ENCODE peak calls at places on chromosomes 2 and 18, in seven cellular contexts. D is adipocyte, Q is AG04449, P is brain microvascular endothelial cell, C is WERI-Rb-1, M is neural progenitor cell, Y is NT2/D1. K is an unnamed sample.
A peak's percentile ranks its signal among the peaks of the same experiment; 100 is the strongest.

GRCh38 chr2:63378589-63378988 is 209.7 kb downstream of the WDPCP start:
- DNase-seq in Q (no peak), M (no peak), D (no peak), Y (no peak), C (no peak), P (no peak), K (no peak)

GRCh38 chr2:43117521-43118143 is 108.8 kb downstream of the ZFP36L2 start:
- DNase-seq in P (no peak), M (no peak), Q (peak; percentile 10), D (no peak), Y (no peak), C (no peak), K (no peak)

GRCh38 chr2:205383601-205384000 is 298.7 kb upstream of the NRP2 start:
- DNase-seq in Q (no peak), M (no peak), C (no peak), Y (no peak), D (no peak), P (no peak), K (no peak)

GRCh38 chr2:217162533-217162932 is 302.7 kb upstream of the TNP1 start:
- DNase-seq in P (peak; percentile 93), C (no peak), M (peak; percentile 19), Q (peak; percentile 76), D (peak; percentile 15), Y (no peak), K (no peak)

GRCh38 chr18:58362027-58362575 is 266.8 kb downstream of the ALPK2 start:
- DNase-seq in C (no peak), M (no peak), Q (peak; percentile 88), D (peak; percentile 93), P (peak; percentile 92), Y (no peak), K (no peak)

GRCh38 chr2:27681844-27682243 is 18.2 kb downstream of the SLC4A1AP start:
- DNase-seq in C (no peak), M (no peak), D (peak; percentile 39), P (peak; percentile 63), Q (no peak), Y (no peak), K (no peak)

GRCh38 chr2:148687543-148687942 is 43.0 kb downstream of the EPC2 start:
- DNase-seq in P (no peak), C (no peak), D (no peak), Q (no peak), M (no peak), Y (no peak), K (no peak)

GRCh38 chr2:147490612-147491261 is 354.1 kb upstream of the ACVR2A start:
- DNase-seq in Y (no peak), M (no peak), C (no peak), P (no peak), D (no peak), Q (no peak), K (no peak)

GRCh38 chr18:13797157-13797611 is 26.8 kb upstream of the MC5R start:
- DNase-seq in P (no peak), M (no peak), Y (no peak), Q (no peak), D (no peak), C (no peak), K (no peak)

GRCh38 chr2:152425765-152426710 is 91.1 kb downstream of the FMNL2 start:
- DNase-seq in D (no peak), C (no peak), Q (no peak), M (no peak), Y (no peak), P (peak; percentile 43), K (no peak)

GRCh38 chr2:201114350-201114749 is 1.6 kb upstream of the CFLAR start:
- DNase-seq in D (no peak), M (no peak), Y (no peak), P (no peak), C (no peak), Q (no peak), K (no peak)

GRCh38 chr18:3140342-3140741 is 79.4 kb downstream of the MYOM1 start:
- DNase-seq in C (no peak), P (no peak), D (no peak), M (no peak), Y (no peak), Q (no peak), K (no peak)

GRCh38 chr2:30108851-30109250 is 38.0 kb upstream of the YPEL5 start:
- DNase-seq in Y (no peak), Q (no peak), M (no peak), C (no peak), P (no peak), D (no peak), K (no peak)

GRCh38 chr2:28445448-28446258 is 50.2 kb upstream of the PLB1 start:
- DNase-seq in P (peak; percentile 95), M (no peak), Y (no peak), C (no peak), D (peak; percentile 88), Q (peak; percentile 94), K (no peak)

GRCh38 chr18:76252880-76253279 is 242.2 kb downstream of the ZNF516 start:
- DNase-seq in C (peak; percentile 61), Y (no peak), Q (no peak), D (no peak), P (no peak), M (peak; percentile 55), K (no peak)

GRCh38 chr18:72161686-72162085 is 382.5 kb downstream of the CBLN2 start:
- DNase-seq in C (no peak), P (no peak), D (peak; percentile 25), M (no peak), Q (no peak), Y (no peak), K (no peak)

GRCh38 chr2:47203996-47204395 is 48.9 kb upstream of the STPG4 start:
- DNase-seq in M (no peak), Q (no peak), Y (no peak), D (no peak), C (no peak), P (no peak), K (no peak)

GRCh38 chr2:215751200-215751910 is 262.0 kb downstream of the MREG start:
- DNase-seq in D (peak; percentile 82), Y (no peak), P (peak; percentile 73), M (no peak), C (no peak), Q (peak; percentile 78), K (no peak)

GRCh38 chr2:229715895-229716507 is 1.6 kb upstream of the DNER start:
- DNase-seq in Q (no peak), M (peak; percentile 65), P (no peak), D (peak; percentile 11), C (peak; percentile 42), Y (no peak), K (peak; percentile 50)

GRCh38 chr2:171365232-171365631 is 68.6 kb downstream of the METTL8 start:
- DNase-seq in D (no peak), M (no peak), C (no peak), P (peak; percentile 1), Y (no peak), Q (no peak), K (no peak)

GRCh38 chr2:72148975-72149555 is 1.4 kb upstream of the CYP26B1 start:
- DNase-seq in M (peak; percentile 78), C (peak; percentile 52), P (no peak), Q (no peak), D (peak; percentile 79), Y (no peak), K (peak; percentile 88)

GRCh38 chr2:219569041-219569440 is 2.3 kb downstream of the OBSL1 start:
- DNase-seq in D (peak; percentile 30), C (peak; percentile 44), Y (no peak), P (no peak), Q (no peak), M (no peak), K (peak; percentile 29)

GRCh38 chr2:219567791-219568361 is 3.5 kb downstream of the OBSL1 start:
- DNase-seq in Q (no peak), M (no peak), P (no peak), D (no peak), Y (no peak), C (no peak), K (peak; percentile 56)

GRCh38 chr2:219570924-219571310 is 422 bp downstream of the OBSL1 start:
- DNase-seq in C (no peak), Q (no peak), Y (no peak), M (peak; percentile 60), P (no peak), D (peak; percentile 62), K (no peak)

GRCh38 chr2:219570194-219570923 is 980 bp downstream of the OBSL1 start:
- DNase-seq in C (no peak), Q (no peak), M (peak; percentile 65), D (peak; percentile 70), Y (no peak), P (no peak), K (peak; percentile 88)

GRCh38 chr2:219569635-219570034 is 1.7 kb downstream of the OBSL1 start:
- DNase-seq in C (no peak), Q (no peak), P (no peak), Y (no peak), M (no peak), D (no peak), K (peak; percentile 28)
- H3K4me3 ChIP-seq in C (peak overlapping the region; percentile 64), Q (peak overlapping the region; percentile 72), P (peak overlapping the region; percentile 66), Y (peak overlapping the region; percentile 81), M (peak overlapping the region; percentile 69), D (peak overlapping the region; percentile 83), K (no peak overlapping the region)

GRCh38 chr2:112926707-112927106 is 15.7 kb downstream of the IL37 start:
- DNase-seq in P (no peak), Y (no peak), Q (no peak), C (no peak), D (no peak), M (no peak), K (no peak)

GRCh38 chr2:112924348-112924747 is 13.4 kb downstream of the IL37 start:
- DNase-seq in Y (no peak), D (no peak), C (no peak), Q (no peak), M (no peak), P (no peak), K (no peak)

GRCh38 chr2:112923967-112924338 is 13.0 kb downstream of the IL37 start:
- DNase-seq in Q (no peak), M (no peak), Y (no peak), D (no peak), P (no peak), C (no peak), K (no peak)

GRCh38 chr2:112924855-112925254 is 13.9 kb downstream of the IL37 start:
- DNase-seq in M (no peak), C (no peak), P (no peak), D (no peak), Y (no peak), Q (no peak), K (no peak)

GRCh38 chr2:112927745-112928144 is 16.8 kb downstream of the IL37 start:
- DNase-seq in D (no peak), M (no peak), Q (no peak), Y (no peak), C (no peak), P (no peak), K (no peak)
- H3K4me3 ChIP-seq in D (no peak overlapping the region), M (no peak overlapping the region), Q (no peak overlapping the region), Y (no peak overlapping the region), C (no peak overlapping the region), P (no peak overlapping the region), K (no peak overlapping the region)

GRCh38 chr2:219228026-219228744 is 1.3 kb downstream of the ATG9A start:
- DNase-seq in C (no peak), D (peak; percentile 18), Q (no peak), P (no peak), Y (no peak), M (no peak), K (no peak)
- H3K4me3 ChIP-seq in C (peak overlapping the region; percentile 88), D (peak overlapping the region; percentile 96), Q (peak overlapping the region; percentile 92), P (peak overlapping the region; percentile 87), Y (peak overlapping the region; percentile 81), M (peak overlapping the region; percentile 76), K (peak overlapping the region; percentile 67)

GRCh38 chr2:7773974-7774365 is 856.8 kb downstream of the RNF144A start:
- DNase-seq in Y (no peak), P (no peak), C (no peak), D (no peak), Q (no peak), M (no peak), K (no peak)
- H3K4me3 ChIP-seq in Y (no peak overlapping the region), P (no peak overlapping the region), C (no peak overlapping the region), D (no peak overlapping the region), Q (no peak overlapping the region), M (no peak overlapping the region), K (no peak overlapping the region)